ENCODE peak calls at places on chromosomes 3 and 15, in seven cellular contexts. B is heart right ventricle; C is activated CD4-positive, alpha-beta T cell treated with anti-CD3 and anti-CD28 coated beads, Interleukin-2, amount 50 U/mL, for 1 hour; L is NAMALWA; M is GF-D8; O is CD8-positive, alpha-beta T cell; F is activated CD8-positive, alpha-beta T cell treated with anti-CD3 and anti-CD28 coated beads, Interleukin-2, amount 10 ng/mL, durations not matched to agents 7 days and 5 days. X is an unnamed sample.

GRCh38 chr3:191246628-191247027 is 47.6 kb downstream of the OSTN start:
- DNase-seq in B (no peak), C (no peak), L (no peak), M (no peak), O (no peak), F (no peak), X (no peak)

GRCh38 chr3:184305577-184305976 is 6.5 kb downstream of the PSMD2 start:
- DNase-seq in B (no peak), C (no peak), L (peak), M (no peak), O (no peak), F (no peak), X (no peak)

GRCh38 chr3:46901061-46901460 is 23.5 kb downstream of the PTH1R start:
- DNase-seq in B (no peak), C (no peak), L (no peak), M (no peak), O (no peak), F (no peak), X (no peak)

GRCh38 chr15:43867096-43867495 is 40.3 kb downstream of the WDR76 start:
- DNase-seq in B (no peak), C (no peak), L (no peak), M (no peak), O (no peak), F (no peak), X (no peak)

GRCh38 chr15:65916664-65917406 is 47.5 kb downstream of the RAB11A start:
- DNase-seq in B (peak), C (no peak), L (peak), M (no peak), O (no peak), F (peak), X (peak)

GRCh38 chr3:184577546-184577945 is 16.0 kb downstream of the EPHB3 start:
- DNase-seq in B (no peak), C (no peak), L (no peak), M (no peak), O (no peak), F (no peak), X (no peak)

GRCh38 chr3:63351159-63352007 is 73.3 kb downstream of the SYNPR start:
- DNase-seq in B (no peak), C (no peak), L (peak), M (peak), O (no peak), F (no peak), X (peak)

GRCh38 chr3:196604548-196604947 is 34.9 kb upstream of the NRROS start:
- DNase-seq in B (no peak), C (peak), L (peak), M (no peak), O (peak), F (peak), X (no peak)

GRCh38 chr3:32972482-32973146 is 21.2 kb downstream of the CCR4 start:
- DNase-seq in B (no peak), C (no peak), L (no peak), M (no peak), O (no peak), F (no peak), X (no peak)

GRCh38 chr3:184255291-184256039 is 5.9 kb downstream of the CAMK2N2 start:
- DNase-seq in B (no peak), C (no peak), L (no peak), M (no peak), O (no peak), F (no peak), X (no peak)

GRCh38 chr3:100869787-100870186 is 123.4 kb downstream of the ABI3BP start:
- DNase-seq in B (peak), C (no peak), L (no peak), M (no peak), O (no peak), F (no peak), X (no peak)

GRCh38 chr3:25430942-25431570 is 3.0 kb downstream of the RARB start:
- DNase-seq in B (no peak), C (no peak), L (no peak), M (no peak), O (no peak), F (no peak), X (no peak)

GRCh38 chr3:103134023-103134724 is 699.4 kb downstream of the ZPLD1 start:
- DNase-seq in B (no peak), C (no peak), L (no peak), M (no peak), O (no peak), F (no peak), X (no peak)

GRCh38 chr3:167851171-167851570 is 115.7 kb downstream of the SERPINI1 start:
- DNase-seq in B (no peak), C (no peak), L (no peak), M (no peak), O (no peak), F (no peak), X (no peak)

GRCh38 chr3:173552526-173552925 is 155.0 kb downstream of the NLGN1 start:
- DNase-seq in B (no peak), C (no peak), L (no peak), M (no peak), O (no peak), F (no peak), X (no peak)

GRCh38 chr3:16665282-16665741 is 60.1 kb upstream of the DAZL start:
- DNase-seq in B (no peak), C (no peak), L (no peak), M (no peak), O (no peak), F (no peak), X (no peak)